ENCODE peak calls at places on chromosomes 11 and 22, in five cellular contexts. L, B, I, Z and N are unnamed samples.
A peak's percentile ranks its signal among the peaks of the same experiment; 100 is the strongest.

GRCh38 chr11:130168105-130168504 is 8.5 kb downstream of the ST14 start:
- DNase-seq in L (no peak), B (no peak), I (no peak), Z (no peak), N (no peak)

GRCh38 chr11:5291207-5291838 is 10.4 kb downstream of the OR51B4 start:
- DNase-seq in L (peak; percentile 47), B (peak; percentile 7), I (peak; percentile 71), Z (peak; percentile 32), N (peak; percentile 24)

GRCh38 chr22:19868773-19869471 is 14.2 kb upstream of the GNB1L start:
- DNase-seq in L (no peak), B (no peak), I (no peak), Z (no peak), N (no peak)

GRCh38 chr11:132848336-132848735 is 684.0 kb downstream of the OPCML start:
- DNase-seq in L (no peak), B (no peak), I (no peak), Z (no peak), N (no peak)

GRCh38 chr22:19986410-19987341 is 29.9 kb downstream of the ARVCF start:
- DNase-seq in L (peak; percentile 70), B (peak; percentile 42), I (peak; percentile 100), Z (peak; percentile 77), N (peak; percentile 75)

GRCh38 chr22:38110008-38110862 is at the start of gene BAIAP2L2:
- DNase-seq in L (peak; percentile 79), B (peak; percentile 79), I (no peak), Z (no peak), N (no peak)

GRCh38 chr22:38355275-38355674 is 38.0 kb upstream of the CSNK1E start:
- DNase-seq in L (no peak), B (no peak), I (no peak), Z (no peak), N (no peak)

GRCh38 chr11:64094463-64095223 is 58.9 kb downstream of the FLRT1 start:
- DNase-seq in L (peak; percentile 94), B (no peak), I (peak; percentile 58), Z (peak; percentile 25), N (peak; percentile 95)

GRCh38 chr11:47991266-47991830 is 11.0 kb downstream of the PTPRJ start:
- DNase-seq in L (no peak), B (no peak), I (no peak), Z (peak; percentile 33), N (peak; percentile 49)

GRCh38 chr11:77547047-77547836 is 42.5 kb upstream of the AQP11 start:
- DNase-seq in L (no peak), B (no peak), I (no peak), Z (no peak), N (no peak)

GRCh38 chr11:77547863-77548551 is 41.7 kb upstream of the AQP11 start:
- DNase-seq in L (peak; percentile 57), B (peak; percentile 56), I (peak; percentile 49), Z (peak; percentile 58), N (peak; percentile 77)

GRCh38 chr11:77542296-77542695 is 47.5 kb upstream of the AQP11 start:
- DNase-seq in L (no peak), B (no peak), I (no peak), Z (no peak), N (no peak)
- TF ChIP-seq MYC in L (no peak), B (no peak), I (no peak), Z (no peak), N (no peak)

DNA sequence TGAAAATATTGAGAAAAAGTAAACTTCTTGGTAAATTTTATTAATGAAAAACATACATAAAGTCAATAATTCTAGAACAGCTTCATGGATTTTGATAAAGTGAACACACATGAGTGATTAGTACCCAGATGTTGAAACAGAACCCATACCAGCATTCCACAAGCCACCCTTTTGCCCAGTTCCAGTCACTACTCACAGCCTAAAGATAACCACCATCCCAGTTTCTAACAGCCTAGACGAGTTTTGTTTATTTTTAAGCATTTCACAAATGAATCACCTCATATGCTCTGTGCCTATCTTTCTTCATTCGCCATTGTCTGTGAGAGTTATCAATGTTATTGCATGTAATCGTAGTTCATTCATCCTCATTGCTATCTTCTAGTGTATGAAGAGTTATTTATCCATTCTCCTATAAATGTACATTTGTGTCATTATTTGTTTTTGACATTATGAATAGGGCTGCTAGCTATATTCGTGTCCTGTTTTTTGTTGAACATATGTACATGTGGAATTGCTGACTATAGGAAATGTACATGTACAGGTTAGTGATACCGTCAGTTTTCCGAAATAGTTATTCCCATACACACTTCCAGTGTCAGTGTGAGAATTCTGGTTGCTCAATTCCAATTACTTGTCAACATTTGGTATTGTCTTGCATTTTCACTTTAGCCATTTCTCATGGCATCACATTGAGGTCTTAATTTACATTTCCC is 44.5 kb upstream of the TEAD1 start:
- DNase-seq in L (no peak), B (no peak), I (no peak), Z (no peak), N (no peak)
- TF ChIP-seq MAX in L (no peak), B (no peak), I (no peak), Z (no peak), N (no peak)

GRCh38 chr22:46789992-46790391 is 27.5 kb downstream of the TBC1D22A start:
- DNase-seq in L (no peak), B (no peak), I (no peak), Z (no peak), N (no peak)

GRCh38 chr22:46792841-46793261 is 30.4 kb downstream of the TBC1D22A start:
- DNase-seq in L (no peak), B (no peak), I (no peak), Z (no peak), N (no peak)

GRCh38 chr22:46792061-46792796 is 29.8 kb downstream of the TBC1D22A start:
- DNase-seq in L (no peak), B (no peak), I (no peak), Z (peak; percentile 78), N (no peak)

GRCh38 chr22:46793497-46793896 is 31.0 kb downstream of the TBC1D22A start:
- DNase-seq in L (no peak), B (no peak), I (no peak), Z (no peak), N (no peak)

DNA sequence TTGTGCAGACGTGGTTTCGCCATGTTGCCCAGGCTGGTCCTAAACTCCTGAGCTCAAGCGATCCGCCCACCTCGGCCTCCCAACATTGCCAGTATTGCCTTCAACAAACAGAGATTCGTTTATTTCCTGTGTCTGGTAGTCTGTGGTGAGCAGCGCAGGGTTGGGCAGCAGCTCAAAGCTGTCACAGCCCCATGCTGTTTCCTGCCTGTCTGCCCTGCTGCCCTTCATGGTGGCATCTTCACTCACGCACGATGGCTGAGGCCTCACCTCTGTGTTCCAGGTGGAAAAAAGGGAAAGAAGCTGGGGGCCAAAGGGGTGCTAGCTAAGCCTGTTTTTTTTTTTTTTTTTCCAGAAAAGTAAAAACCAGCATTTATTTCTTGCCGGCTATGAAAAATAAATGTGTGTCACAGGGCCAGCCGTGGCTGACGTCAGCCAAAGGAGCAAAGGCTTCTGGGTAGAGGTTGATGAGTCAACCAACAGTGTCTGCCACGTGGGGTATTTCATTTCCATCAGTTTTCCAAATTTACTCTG is 28.8 kb downstream of the TBC1D22A start:
- DNase-seq in L (no peak), B (no peak), I (no peak), Z (peak; percentile 42), N (peak; percentile 91)
- TF ChIP-seq MYC in L (no peak), B (no peak), I (no peak), Z (no peak), N (peak; percentile 32)

GRCh38 chr11:10498022-10498400 is 42.9 kb downstream of the AMPD3 start:
- DNase-seq in L (no peak), B (no peak), I (no peak), Z (no peak), N (no peak)
- TF ChIP-seq MAX in L (no peak), B (no peak), I (no peak), Z (no peak), N (no peak)